ENCODE peak calls at places on chromosomes 6 and 20, in six cellular contexts. G, C, Z, W, J and L are unnamed samples.

GRCh38 chr6:130872250-130873095 is 45.3 kb downstream of the SMLR1 start:
- DNase-seq in Z (peak), C (no peak), W (peak), J (peak), G (peak), L (peak)

GRCh38 chr6:87907521-87907920 is 140.1 kb upstream of the SPACA1 start:
- DNase-seq in Z (peak), G (no peak), C (no peak), W (no peak), J (no peak), L (peak)

GRCh38 chr6:81487489-81487888 is 265.0 kb downstream of the TENT5A start:
- DNase-seq in G (peak), C (no peak), W (no peak), J (peak), Z (peak), L (no peak)

GRCh38 chr6:35599761-35600658 is 87.3 kb upstream of the TULP1 start:
- DNase-seq in Z (no peak), G (no peak), W (no peak), J (no peak), C (no peak), L (no peak)

GRCh38 chr20:25389858-25390537 is 637 bp downstream of the ABHD12 start:
- DNase-seq in G (peak), W (peak), J (peak), C (no peak), Z (no peak), L (peak)

GRCh38 chr20:62214067-62214466 is 6.0 kb downstream of the HRH3 start:
- DNase-seq in J (no peak), Z (no peak), W (no peak), C (no peak), G (no peak), L (no peak)

GRCh38 chr6:132506869-132507813 is 5.8 kb downstream of the STX7 start:
- DNase-seq in Z (no peak), G (no peak), W (no peak), C (no peak), J (no peak), L (no peak)

GRCh38 chr20:5039255-5039657 is 37.9 kb upstream of the SLC23A2 start:
- DNase-seq in W (no peak), Z (no peak), C (no peak), G (no peak), J (no peak), L (peak)

GRCh38 chr6:47335456-47335855 is 25.8 kb upstream of the TNFRSF21 start:
- DNase-seq in W (no peak), J (no peak), G (no peak), C (no peak), Z (no peak), L (peak)

GRCh38 chr6:28383235-28384142 is 16.1 kb downstream of the ZSCAN12 start:
- DNase-seq in G (peak), C (peak), J (peak), W (peak), Z (peak), L (peak)

GRCh38 chr6:8655670-8656454 is 220.5 kb upstream of the SLC35B3 start:
- DNase-seq in Z (no peak), C (no peak), J (no peak), W (no peak), G (no peak), L (no peak)

GRCh38 chr6:110999634-111000270 is 17.9 kb downstream of the RPF2 start:
- DNase-seq in C (peak), Z (peak), W (no peak), J (no peak), G (no peak), L (peak)